ENCODE peak calls at places on chromosome 12, in six cellular contexts. N is stimulated activated CD4-positive, alpha-beta T cell treated with anti-CD3 and anti-CD28 coated beads, Interleukin-2, amount 100 ng/mL, for 48 hours; C is central memory CD8-positive, alpha-beta T cell; F is IMR-90; X is activated CD8-positive, alpha-beta T cell treated with anti-CD3 and anti-CD28 coated beads, Interleukin-2, amount 10 ng/mL, durations not matched to agents 7 days and 5 days; L is AG10803. A is an unnamed sample.

GRCh38 chr12:31895449-31896150 is 63.6 kb upstream of the RESF1 start:
- DNase-seq in N (no peak), C (no peak), F (no peak), X (no peak), L (no peak), A (no peak)

GRCh38 chr12:89918172-89918880 is 209.7 kb upstream of the ATP2B1 start:
- DNase-seq in N (no peak), C (no peak), F (no peak), X (no peak), L (no peak), A (no peak)

GRCh38 chr12:2719405-2719804 is 75.4 kb upstream of the FKBP4 start:
- DNase-seq in N (no peak), C (no peak), F (no peak), X (no peak), L (no peak), A (no peak)

GRCh38 chr12:54017027-54017788 is 8.4 kb downstream of the HOXC8 start:
- DNase-seq in N (no peak), C (no peak), F (no peak), X (no peak), L (no peak), A (no peak)

GRCh38 chr12:102726686-102727085 is 190.4 kb downstream of the PAH start:
- DNase-seq in N (no peak), C (no peak), F (no peak), X (no peak), L (no peak), A (no peak)

GRCh38 chr12:97487470-97487869 is 24.9 kb downstream of the RMST start:
- DNase-seq in N (no peak), C (no peak), F (no peak), X (no peak), L (no peak), A (no peak)

GRCh38 chr12:84924956-84925355 is 12.4 kb upstream of the SLC6A15 start:
- DNase-seq in N (no peak), C (no peak), F (peak), X (no peak), L (peak), A (no peak)

GRCh38 chr12:124744659-124745467 is 118.8 kb downstream of the SCARB1 start:
- DNase-seq in N (no peak), C (no peak), F (no peak), X (no peak), L (no peak), A (peak)

GRCh38 chr12:68958337-68958736 is 25.4 kb upstream of the CPM start:
- DNase-seq in N (peak), C (no peak), F (no peak), X (peak), L (no peak), A (no peak)

A was measured in HepG2.